ENCODE peak calls at places on chromosomes 4 and X, in five cellular contexts. Z is H9, I is trophoblast cell, G is neuronal stem cell, X is H1. L is an unnamed sample.

GRCh38 chrX:38870386-38870895 is 69.2 kb downstream of the MID1IP1 start:
- DNase-seq in Z (peak; percentile 47), I (peak; percentile 68), X (peak; percentile 45), G (no peak), L (no peak)

GRCh38 chr4:152747444-152747843 is 32.1 kb downstream of the TIGD4 start:
- DNase-seq in G (no peak), X (no peak), I (no peak), Z (no peak), L (no peak)

GRCh38 chrX:83829874-83830273 is 31.1 kb upstream of the CYLC1 start:
- DNase-seq in Z (no peak), X (no peak), G (no peak), I (no peak), L (no peak)

GRCh38 chr4:8355864-8356565 is 84.5 kb downstream of the ACOX3 start:
- DNase-seq in I (no peak), X (no peak), Z (peak; percentile 24), G (no peak), L (peak; percentile 2)

GRCh38 chr4:28918871-28919270 is 1801.3 kb upstream of the PCDH7 start:
- DNase-seq in G (no peak), I (no peak), X (no peak), Z (no peak), L (no peak)

GRCh38 chr4:8324640-8325239 is 55.2 kb downstream of the HTRA3 start:
- DNase-seq in X (peak; percentile 17), I (no peak), Z (no peak), G (no peak), L (no peak)

GRCh38 chr4:106809083-106809482 is 227.0 kb downstream of the DKK2 start:
- DNase-seq in G (no peak), X (no peak), I (no peak), Z (no peak), L (peak; percentile 65)

GRCh38 chr4:143335979-143336827 is 473 bp upstream of the GAB1 start:
- DNase-seq in X (peak; percentile 88), I (peak; percentile 79), Z (peak; percentile 95), G (peak; percentile 94), L (peak; percentile 93)

GRCh38 chr4:88660446-88661294 is 37.0 kb downstream of the NAP1L5 start:
- DNase-seq in G (no peak), X (no peak), I (no peak), Z (no peak), L (peak; percentile 37)

GRCh38 chr4:74665346-74665745 is 129.0 kb downstream of the BTC start:
- DNase-seq in Z (no peak), I (peak; percentile 36), G (no peak), X (no peak), L (no peak)

GRCh38 chr4:145935253-145936141 is 3.1 kb downstream of the ZNF827 start:
- DNase-seq in X (no peak), Z (peak; percentile 62), I (no peak), G (no peak), L (no peak)

DNA sequence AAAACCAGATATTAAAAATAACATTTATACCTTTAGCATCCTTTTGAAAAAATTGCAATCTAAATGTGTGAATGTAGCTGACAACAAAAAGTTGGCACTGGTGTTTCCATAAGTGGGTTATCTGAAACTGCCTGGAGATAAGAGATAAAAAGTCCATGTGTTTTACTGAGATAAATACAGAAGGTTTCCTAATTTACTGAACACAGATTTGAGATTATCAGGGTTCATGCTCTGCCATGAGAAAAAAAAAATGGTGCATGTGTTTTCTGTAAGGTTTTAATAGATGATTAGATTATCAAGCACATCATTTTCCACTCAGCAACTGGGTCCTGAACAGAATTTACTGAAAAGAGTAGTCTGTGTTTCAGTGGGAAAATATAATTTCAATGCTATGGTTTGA is 326.2 kb upstream of the SLIT2 start:
- DNase-seq in G (no peak), Z (no peak), X (no peak), I (no peak), L (no peak)
- H2BK12ac ChIP-seq in G (no peak overlapping the region), Z (no peak overlapping the region), X (no peak overlapping the region), I (no peak overlapping the region), L (no peak overlapping the region)

GRCh38 chrX:101219840-101220191 is 230 bp downstream of the DRP2 start:
- DNase-seq in G (no peak), Z (no peak), X (no peak), I (no peak), L (peak; percentile 71)

GRCh38 chrX:101223226-101223625 is 3.6 kb downstream of the DRP2 start:
- DNase-seq in G (no peak), Z (no peak), X (no peak), I (no peak), L (no peak)

GRCh38 chrX:101220881-101221280 is 1.3 kb downstream of the DRP2 start:
- DNase-seq in I (no peak), Z (no peak), G (no peak), X (no peak), L (no peak)

GRCh38 chrX:101217689-101218088 is 1.9 kb upstream of the DRP2 start:
- DNase-seq in I (no peak), X (no peak), Z (no peak), G (no peak), L (no peak)

DNA sequence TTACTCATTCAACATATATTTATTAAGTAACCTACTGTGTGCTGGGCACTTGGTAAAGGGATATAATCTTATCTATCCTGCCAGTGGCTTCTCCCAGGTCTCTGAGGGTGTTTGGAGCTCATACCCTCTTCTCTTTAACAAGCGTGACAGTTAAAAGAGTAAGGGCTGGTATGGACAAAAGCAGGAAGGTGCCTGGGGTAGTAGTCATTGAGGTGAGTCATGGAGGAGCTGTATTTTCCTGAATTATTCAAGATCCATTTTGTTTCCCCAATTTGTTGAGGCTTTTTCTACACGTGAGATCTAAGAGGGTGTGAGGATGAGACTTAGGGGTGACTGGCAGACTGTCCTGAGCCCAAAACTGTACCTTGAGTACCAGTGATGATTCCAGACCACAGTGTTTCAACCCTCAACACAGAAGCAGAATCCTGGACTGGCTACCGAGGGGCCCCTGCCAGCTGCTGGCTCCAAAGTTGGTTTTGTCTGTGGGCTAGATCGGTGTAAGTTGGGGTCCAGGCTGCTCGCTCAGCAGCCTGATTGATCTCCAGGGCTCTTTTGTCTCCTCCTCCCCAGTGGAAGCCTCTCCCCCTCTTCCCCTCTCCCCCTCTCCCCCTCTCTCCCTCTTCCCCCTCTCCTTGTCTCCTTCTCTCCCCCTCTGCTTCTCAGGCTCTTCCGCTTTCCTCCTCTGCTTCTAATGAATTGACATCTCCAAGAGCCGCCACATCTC is at the start of gene DRP2:
- DNase-seq in X (peak; percentile 42), G (no peak), Z (no peak), I (no peak), L (peak; percentile 40)
- H2BK120ac ChIP-seq in X (no peak within 1 kb of the TSS), G (no peak within 1 kb of the TSS), Z (no peak within 1 kb of the TSS), I (peak within 1 kb of the TSS; percentile 13), L (peak within 1 kb of the TSS; percentile 73)

GRCh38 chrX:69815063-69815462 is 199.2 kb downstream of the EDA start:
- DNase-seq in I (no peak), Z (no peak), X (no peak), G (no peak), L (no peak)

DNA sequence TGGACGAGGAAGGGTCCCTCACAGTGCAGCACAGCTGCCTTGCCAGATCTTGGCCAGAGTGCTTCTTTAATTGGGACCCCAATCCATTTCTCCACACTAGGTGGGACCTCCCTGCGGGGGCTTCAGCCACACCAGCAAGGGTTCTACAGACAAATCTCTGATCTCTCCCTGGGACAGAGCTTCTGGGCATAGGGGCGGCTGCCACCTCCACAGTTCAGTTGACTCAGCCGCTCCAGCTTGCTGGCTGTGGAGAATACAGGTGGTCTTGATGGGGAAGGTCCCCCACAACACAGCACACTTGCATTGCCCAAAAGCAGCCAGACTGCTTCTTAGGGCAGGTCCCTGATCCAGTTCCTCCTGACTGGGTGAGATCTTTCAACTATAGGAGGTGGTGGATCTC is 199.6 kb downstream of the EDA start:
- DNase-seq in Z (no peak), X (no peak), I (no peak), G (no peak), L (no peak)
- H2BK12ac ChIP-seq in Z (no peak overlapping the region), X (no peak overlapping the region), I (no peak overlapping the region), G (no peak overlapping the region), L (no peak overlapping the region)

GRCh38 chr4:169150806-169151205 is 120.0 kb downstream of the SH3RF1 start:
- DNase-seq in I (no peak), X (no peak), Z (no peak), G (no peak), L (no peak)

GRCh38 chr4:169152899-169153298 is 117.9 kb downstream of the SH3RF1 start:
- DNase-seq in X (no peak), G (no peak), I (no peak), Z (no peak), L (no peak)

GRCh38 chr4:169152104-169152503 is 118.7 kb downstream of the SH3RF1 start:
- DNase-seq in G (no peak), I (no peak), X (no peak), Z (no peak), L (no peak)

GRCh38 chr4:169153451-169153850 is 117.3 kb downstream of the SH3RF1 start:
- DNase-seq in I (no peak), X (no peak), Z (no peak), G (no peak), L (peak; percentile 60)

DNA sequence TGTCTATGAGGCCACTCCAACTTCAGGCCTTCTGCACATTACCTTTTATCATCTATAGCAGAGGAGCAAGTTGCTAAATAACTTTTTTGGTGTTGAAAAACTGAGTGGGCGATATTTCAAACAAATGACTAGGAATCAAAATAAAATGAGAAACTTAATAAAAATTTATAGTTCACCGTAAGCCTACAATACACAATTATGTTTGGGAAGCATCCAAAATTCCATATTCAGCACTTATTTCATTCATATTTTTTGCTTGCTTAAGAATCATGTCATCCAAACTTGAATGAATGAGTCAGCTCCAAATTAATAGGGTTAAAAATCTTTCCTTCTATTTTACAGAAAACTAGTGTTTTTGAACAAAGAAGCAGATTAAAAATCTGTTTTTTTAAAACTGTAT is 119.1 kb downstream of the SH3RF1 start:
- DNase-seq in X (no peak), G (no peak), Z (no peak), I (no peak), L (no peak)
- H2BK120ac ChIP-seq in X (no peak overlapping the region), G (no peak overlapping the region), Z (no peak overlapping the region), I (no peak overlapping the region), L (no peak overlapping the region)

DNA sequence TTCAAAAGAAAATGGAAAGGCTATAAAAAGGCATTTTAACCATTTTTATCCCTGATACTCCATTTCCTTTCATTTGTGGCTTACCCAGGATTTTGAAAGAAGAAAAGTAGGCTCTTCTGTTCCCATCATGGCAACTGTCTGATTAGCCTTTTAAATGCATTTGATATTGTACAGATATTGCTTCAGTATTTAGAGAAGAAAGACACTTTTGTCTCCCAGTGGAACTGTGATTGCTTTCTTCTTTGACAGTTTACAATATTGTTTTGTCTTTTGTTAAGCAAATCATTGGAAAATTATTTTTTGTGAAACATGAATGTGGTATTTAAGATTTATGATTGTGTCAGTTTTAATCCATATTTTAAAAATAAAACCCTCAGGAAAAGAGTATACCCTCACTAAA is 297.4 kb upstream of the TACR3 start:
- DNase-seq in I (no peak), G (no peak), Z (no peak), X (no peak), L (no peak)
- H2BK12ac ChIP-seq in I (no peak overlapping the region), G (no peak overlapping the region), Z (no peak overlapping the region), X (no peak overlapping the region), L (no peak overlapping the region)

GRCh38 chr4:186919340-186919739 is 195.7 kb upstream of the FAT1 start:
- DNase-seq in X (no peak), Z (no peak), G (no peak), I (no peak), L (no peak)
- H2BK120ac ChIP-seq in X (no peak overlapping the region), Z (no peak overlapping the region), G (no peak overlapping the region), I (no peak overlapping the region), L (peak overlapping the region; percentile 19)

GRCh38 chr4:57726154-57726553 is 616.0 kb upstream of the IGFBP7 start:
- DNase-seq in X (no peak), I (no peak), G (no peak), Z (no peak), L (no peak)
- H2BK12ac ChIP-seq in X (no peak overlapping the region), I (no peak overlapping the region), G (no peak overlapping the region), Z (no peak overlapping the region), L (no peak overlapping the region)